ENCODE peak calls at places on chromosomes 11 and 22, in six cellular contexts. Y is stimulated activated CD8-positive, alpha-beta memory T cell treated with anti-CD3 and anti-CD28 coated beads, Interleukin-15, amount 100 ng/mL, for 4 hours; Q is activated T-helper 1 cell treated with Interleukin-2 at 50 U/mL for 16 hours; V is activated CD4-positive, alpha-beta T cell treated with anti-CD3 and anti-CD28 coated beads, Interleukin-2, amount 10 ng/mL, durations not matched to agents 7 days and 5 days; D is EH; X is GM20000. C is an unnamed sample.

GRCh38 chr11:10304495-10305261 is at the start of gene ADM:
- DNase-seq in Y (no peak), X (peak), D (peak), V (peak), Q (no peak), C (peak)

GRCh38 chr11:16292167-16292859 is 64.0 kb downstream of the SOX6 start:
- DNase-seq in Q (no peak), Y (no peak), V (no peak), X (no peak), D (no peak), C (no peak)

GRCh38 chr11:110296226-110297081 is at the start of gene RDX:
- DNase-seq in V (peak), Y (peak), Q (peak), D (peak), X (peak), C (peak)

GRCh38 chr22:17820879-17821439 is 46.7 kb upstream of the BID start:
- DNase-seq in D (no peak), V (no peak), Q (no peak), X (no peak), Y (no peak), C (no peak)

GRCh38 chr11:65013692-65014145 is 241 bp upstream of the ARL2 start:
- DNase-seq in D (peak), Q (peak), X (peak), Y (peak), V (peak), C (peak)

GRCh38 chr22:39574779-39575551 is 4.4 kb downstream of the CACNA1I start:
- DNase-seq in X (no peak), V (no peak), Y (no peak), Q (no peak), D (peak), C (no peak)

GRCh38 chr11:125375146-125375545 is 120.9 kb downstream of the FEZ1 start:
- DNase-seq in Q (no peak), D (no peak), X (no peak), V (no peak), Y (no peak), C (no peak)

GRCh38 chr11:114191893-114192292 is 104.3 kb upstream of the NNMT start:
- DNase-seq in V (no peak), Q (no peak), D (no peak), X (no peak), Y (no peak), C (no peak)

GRCh38 chr11:62954478-62954877 is 30.3 kb downstream of the SLC22A6 start:
- DNase-seq in Q (no peak), X (no peak), Y (no peak), D (no peak), V (no peak), C (no peak)

GRCh38 chr11:81070948-81071347 is 1630.1 kb upstream of the TENM4 start:
- DNase-seq in D (no peak), V (no peak), Y (no peak), X (peak), Q (no peak), C (peak)

GRCh38 chr11:27904358-27905055 is 203.4 kb downstream of the KIF18A start:
- DNase-seq in V (no peak), X (no peak), Q (no peak), Y (no peak), D (peak), C (no peak)

GRCh38 chr22:27576815-27577564 is 224.6 kb downstream of the MN1 start:
- DNase-seq in D (peak), Q (no peak), Y (no peak), V (no peak), X (no peak), C (no peak)

GRCh38 chr11:1557904-1558831 is 13.9 kb downstream of the DUSP8 start:
- DNase-seq in V (no peak), Q (no peak), X (no peak), D (peak), Y (no peak), C (no peak)

GRCh38 chr11:119344291-119345010 is 2.1 kb downstream of the MFRP start:
- DNase-seq in Y (no peak), X (no peak), D (no peak), V (no peak), Q (no peak), C (no peak)

GRCh38 chr11:70233511-70233919 is 30.4 kb downstream of the FADD start:
- DNase-seq in D (peak), Q (no peak), Y (no peak), X (no peak), V (no peak), C (peak)